ENCODE peak calls at places on chromosomes 2 and 18, in four cellular contexts. H is NCI-H1092, A is HuH-7.5, O is midbrain. F is an unnamed sample.

GRCh38 chr2:209160800-209161588 is 262.9 kb upstream of the MAP2 start:
- DNase-seq in H (no peak), A (no peak), O (no peak), F (no peak)

GRCh38 chr2:182372661-182373060 is 54.2 kb downstream of the PDE1A start:
- DNase-seq in H (no peak), A (no peak), O (no peak), F (peak; percentile 27)

GRCh38 chr2:188596054-188596453 is 304.4 kb downstream of the GULP1 start:
- DNase-seq in H (no peak), A (no peak), O (no peak), F (no peak)

GRCh38 chr2:74576830-74577229 is 22.3 kb downstream of the DOK1 start:
- DNase-seq in H (no peak), A (no peak), O (peak; percentile 27), F (no peak)

GRCh38 chr2:43368483-43369385 is 142.3 kb upstream of the ZFP36L2 start:
- DNase-seq in H (no peak), A (no peak), O (no peak), F (no peak)

GRCh38 chr2:46909771-46910419 is 5.7 kb downstream of the MCFD2 start:
- DNase-seq in H (no peak), A (no peak), O (no peak), F (peak; percentile 49)

GRCh38 chr2:240502430-240503121 is 55.2 kb downstream of the ANKMY1 start:
- DNase-seq in H (no peak), A (no peak), O (no peak), F (no peak)

GRCh38 chr2:224922142-224922727 is 120.0 kb downstream of the DOCK10 start:
- DNase-seq in H (no peak), A (no peak), O (peak; percentile 33), F (no peak)

GRCh38 chr18:22470511-22471181 is 52.9 kb upstream of the CTAGE1 start:
- DNase-seq in H (no peak), A (no peak), O (no peak), F (no peak)

GRCh38 chr2:208501217-208501616 is 94.6 kb downstream of the PTH2R start:
- DNase-seq in H (peak; percentile 68), A (no peak), O (no peak), F (no peak)

GRCh38 chr2:138185827-138186226 is 221.6 kb downstream of the HNMT start:
- DNase-seq in H (no peak), A (no peak), O (no peak), F (no peak)

GRCh38 chr2:119234021-119235019 is 10.7 kb downstream of the STEAP3 start:
- DNase-seq in H (peak; percentile 13), A (no peak), O (peak; percentile 9), F (peak; percentile 59)

GRCh38 chr2:109528811-109529501 is 84.8 kb downstream of the SEPTIN10 start:
- DNase-seq in H (no peak), A (no peak), O (no peak), F (no peak)

GRCh38 chr2:239765076-239765845 is 259.9 kb downstream of the NDUFA10 start:
- DNase-seq in H (no peak), A (no peak), O (no peak), F (no peak)

F was measured in 8988T.